ENCODE peak calls at places on chromosomes 5 and 9, in eight cellular contexts. O is lower leg skin, L is heart left ventricle, F is tibial nerve, V is A549, Z is suprapubic skin, R is Peyer's patch, E is stomach. C is an unnamed sample.

GRCh38 chr5:131305906-131306305 is 42.1 kb downstream of the CDC42SE2 start:
- DNase-seq in F (no peak), E (no peak), V (no peak), L (no peak), R (no peak), O (no peak), Z (no peak), C (no peak)

GRCh38 chr9:69279730-69280127 is 45.3 kb upstream of the ENTREP1 start:
- DNase-seq in E (no peak), L (no peak), Z (no peak), O (no peak), F (no peak), R (no peak), V (no peak), C (no peak)

GRCh38 chr9:124248992-124249391 is 8.8 kb upstream of the NEK6 start:
- DNase-seq in V (no peak), O (no peak), Z (no peak), E (no peak), R (peak; percentile 14), L (no peak), F (no peak), C (no peak)

GRCh38 chr5:132787076-132787475 is 10.0 kb upstream of the SEPTIN8 start:
- DNase-seq in E (no peak), L (no peak), R (no peak), V (no peak), O (no peak), Z (no peak), F (no peak), C (no peak)

GRCh38 chr5:96209829-96210228 is 223.2 kb downstream of the PCSK1 start:
- DNase-seq in O (no peak), E (no peak), F (no peak), L (no peak), R (no peak), Z (no peak), V (no peak), C (no peak)

GRCh38 chr5:139575313-139575646 is 14.1 kb downstream of the UBE2D2 start:
- DNase-seq in V (no peak), O (no peak), E (no peak), F (no peak), L (no peak), Z (no peak), R (no peak), C (no peak)

GRCh38 chr9:20984471-20984870 is 47.0 kb downstream of the HACD4 start:
- DNase-seq in O (no peak), E (no peak), L (no peak), V (no peak), F (no peak), Z (no peak), R (no peak), C (no peak)

GRCh38 chr5:177542816-177543472 is 11.4 kb downstream of the FAM193B start:
- DNase-seq in L (no peak), R (no peak), V (no peak), F (no peak), O (no peak), Z (no peak), E (no peak), C (no peak)

GRCh38 chr5:8773091-8773615 is 772.7 kb downstream of the SEMA5A start:
- DNase-seq in O (no peak), Z (no peak), F (no peak), V (no peak), L (no peak), E (no peak), R (no peak), C (no peak)

GRCh38 chr9:125507247-125507646 is 199.8 kb downstream of the MAPKAP1 start:
- DNase-seq in E (no peak), V (no peak), L (no peak), Z (no peak), R (no peak), O (no peak), F (no peak), C (no peak)

GRCh38 chr9:93066978-93067603 is 8.6 kb downstream of the SUSD3 start:
- DNase-seq in V (no peak), O (no peak), L (no peak), R (no peak), E (no peak), Z (no peak), F (no peak), C (no peak)

GRCh38 chr5:119322312-119322947 is 33.4 kb upstream of the TNFAIP8 start:
- DNase-seq in Z (no peak), O (no peak), F (no peak), R (no peak), L (no peak), V (no peak), E (no peak), C (no peak)

GRCh38 chr5:86875539-86875938 is 257.8 kb downstream of the COX7C start:
- DNase-seq in F (no peak), V (no peak), Z (no peak), L (no peak), O (no peak), R (no peak), E (no peak), C (no peak)

GRCh38 chr5:150409638-150410523 is 2.8 kb downstream of the CD74 start:
- DNase-seq in R (peak; percentile 92), Z (no peak), V (peak; percentile 99), L (peak; percentile 89), F (peak; percentile 52), E (peak; percentile 85), O (peak; percentile 84), C (peak; percentile 93)

GRCh38 chr9:137070906-137071275 is 534 bp upstream of the SAPCD2 start:
- DNase-seq in R (no peak), E (no peak), V (no peak), F (peak; percentile 54), L (peak; percentile 81), O (no peak), Z (no peak), C (peak; percentile 38)

GRCh38 chr5:15983392-15983791 is 196.2 kb downstream of the MARCHF11 start:
- DNase-seq in Z (no peak), R (no peak), E (no peak), O (no peak), F (no peak), V (no peak), L (no peak), C (no peak)

GRCh38 chr9:116269250-116269649 is 115.7 kb downstream of the PAPPA start:
- DNase-seq in V (no peak), O (no peak), Z (no peak), F (no peak), E (no peak), L (no peak), R (no peak), C (no peak)

GRCh38 chr5:99879791-99880511 is 655.2 kb upstream of the FAM174A start:
- DNase-seq in Z (no peak), E (no peak), R (no peak), F (no peak), V (no peak), L (no peak), O (no peak), C (no peak)

GRCh38 chr9:96617439-96618185 is 2.0 kb downstream of the CDC14B start:
- DNase-seq in Z (no peak), E (no peak), O (no peak), R (no peak), V (no peak), L (no peak), F (no peak), C (no peak)
- H3K4me3 ChIP-seq in Z (peak overlapping the region; percentile 82), E (peak overlapping the region; percentile 89), O (no peak overlapping the region), R (no peak overlapping the region), V (peak overlapping the region; percentile 98), L (peak overlapping the region; percentile 83), F (no peak overlapping the region), C (no peak overlapping the region)

GRCh38 chr9:35723908-35724307 is 8.1 kb downstream of the TLN1 start:
- DNase-seq in F (no peak), E (no peak), Z (no peak), L (no peak), V (no peak), O (no peak), R (no peak), C (no peak)
- TF ChIP-seq POLR2A in F (no peak), E (no peak), Z (no peak), L (no peak), V (no peak), O (no peak), R (no peak), C (no peak)

GRCh38 chr5:172835246-172836030 is 1.4 kb downstream of the ERGIC1 start:
- DNase-seq in L (no peak), V (no peak), F (no peak), O (no peak), R (no peak), Z (no peak), E (no peak), C (no peak)

GRCh38 chr5:172840077-172840777 is 6.2 kb downstream of the ERGIC1 start:
- DNase-seq in O (no peak), E (no peak), Z (no peak), F (no peak), R (no peak), L (no peak), V (no peak), C (no peak)

GRCh38 chr5:172839669-172840068 is 5.6 kb downstream of the ERGIC1 start:
- DNase-seq in L (no peak), O (no peak), Z (no peak), R (no peak), E (peak; percentile 60), V (no peak), F (no peak), C (peak; percentile 65)

GRCh38 chr5:172838151-172838875 is 4.3 kb downstream of the ERGIC1 start:
- DNase-seq in V (no peak), R (no peak), F (no peak), O (no peak), Z (no peak), L (no peak), E (no peak), C (no peak)

DNA sequence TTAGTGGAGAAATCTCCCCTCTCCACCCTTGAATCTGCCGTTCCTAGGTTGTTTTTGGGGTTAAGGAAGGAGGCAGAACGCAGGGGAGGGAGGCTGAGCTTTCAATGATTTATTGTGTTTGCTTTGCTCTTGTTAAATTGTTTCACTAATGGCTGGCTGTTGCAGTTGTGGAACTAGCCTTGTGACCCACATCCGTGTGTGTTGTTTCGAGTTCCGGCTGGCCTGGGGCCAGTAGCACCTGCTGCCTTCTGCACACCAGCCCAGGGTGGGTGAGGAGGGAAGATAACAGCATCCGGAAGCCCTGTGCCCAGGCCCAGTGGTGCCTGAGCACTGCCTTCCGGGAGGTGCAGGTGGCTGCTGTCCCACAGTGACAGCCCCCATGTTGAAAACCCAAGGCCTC is 3.6 kb downstream of the ERGIC1 start:
- DNase-seq in V (no peak), R (peak; percentile 95), F (no peak), E (peak; percentile 97), O (no peak), Z (no peak), L (no peak), C (peak; percentile 86)
- H3K4me3 ChIP-seq in V (no peak overlapping the region), R (peak overlapping the region; percentile 20), F (no peak overlapping the region), E (no peak overlapping the region), O (no peak overlapping the region), Z (no peak overlapping the region), L (no peak overlapping the region), C (no peak overlapping the region)

DNA sequence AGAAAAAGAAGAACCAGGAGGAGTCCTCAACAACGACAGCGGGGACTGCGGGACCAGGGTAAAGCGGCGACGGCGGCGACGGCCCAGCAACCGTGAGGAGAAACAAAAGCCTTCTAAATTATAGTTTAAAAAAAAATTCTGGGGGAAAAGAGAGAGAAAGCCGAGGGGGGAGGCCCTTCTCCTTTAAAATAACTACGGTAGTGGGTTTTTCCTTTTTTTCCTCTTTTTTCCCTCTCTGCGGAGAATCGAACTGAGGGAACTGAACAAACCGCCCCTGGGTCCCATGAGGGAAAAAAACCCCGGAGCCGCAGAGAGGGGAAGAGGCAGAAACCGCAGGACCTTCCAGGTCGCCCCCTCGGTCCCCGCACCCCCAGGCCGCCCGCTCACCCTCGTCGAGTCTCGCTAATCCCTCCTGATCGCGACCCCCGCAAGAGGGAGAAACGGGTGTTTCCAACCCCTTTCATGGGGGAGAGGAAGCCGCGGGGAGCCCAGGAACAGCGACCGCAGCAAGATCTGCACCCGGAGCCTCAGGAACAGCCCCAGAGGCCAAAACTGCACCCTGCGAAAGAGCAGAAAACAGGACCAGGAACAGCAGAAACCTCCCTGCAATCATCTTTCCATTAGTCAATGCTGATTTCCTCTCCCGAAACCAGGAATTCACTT is 455 bp downstream of the CPEB4 start:
- DNase-seq in R (peak; percentile 53), L (no peak), E (no peak), F (no peak), V (no peak), Z (no peak), O (no peak), C (peak; percentile 59)
- TF ChIP-seq POLR2A in R (no peak), L (no peak), E (no peak), F (no peak), V (no peak), Z (no peak), O (no peak), C (no peak)

C was measured in adrenal gland.